ENCODE peak calls at places on chromosome 20, in six cellular contexts. One of them, this sample, is unnamed.
A peak's percentile ranks its signal among the peaks of the same experiment; 100 is the strongest.

GRCh38 chr20:51848346-51848745 is 46.0 kb upstream of the SALL4 start:
- DNase-seq in PC-3: no peak
- DNase-seq in tibial nerve: no peak
- DNase-seq in prostate gland: no peak
- DNase-seq in uterus: no peak
- DNase-seq in HAP-1: no peak
- DNase-seq in this sample: no peak

GRCh38 chr20:63898882-63899558 is 4.1 kb downstream of the DNAJC5 start:
- DNase-seq in uterus: no peak
- DNase-seq in PC-3: no peak
- DNase-seq in HAP-1: no peak
- DNase-seq in tibial nerve: no peak
- DNase-seq in prostate gland: no peak
- DNase-seq in this sample: no peak

GRCh38 chr20:3222635-3223600 is 13.6 kb downstream of the ITPA start:
- DNase-seq in tibial nerve: no peak
- DNase-seq in prostate gland: peak; percentile 85
- DNase-seq in HAP-1: no peak
- DNase-seq in uterus: no peak
- DNase-seq in PC-3: peak; percentile 97
- DNase-seq in this sample: no peak

GRCh38 chr20:62066983-62067433 is 1.3 kb upstream of the TAF4 start:
- DNase-seq in tibial nerve: peak; percentile 14
- DNase-seq in PC-3: no peak
- DNase-seq in HAP-1: no peak
- DNase-seq in prostate gland: no peak
- DNase-seq in uterus: no peak
- DNase-seq in this sample: no peak

GRCh38 chr20:64165866-64166600 is 1.8 kb downstream of the MYT1 start:
- DNase-seq in tibial nerve: no peak
- DNase-seq in uterus: no peak
- DNase-seq in prostate gland: no peak
- DNase-seq in HAP-1: no peak
- DNase-seq in PC-3: no peak
- DNase-seq in this sample: no peak

GRCh38 chr20:49821850-49822249 is 9.2 kb downstream of the SLC9A8 start:
- DNase-seq in PC-3: peak; percentile 37
- DNase-seq in HAP-1: no peak
- DNase-seq in uterus: no peak
- DNase-seq in tibial nerve: no peak
- DNase-seq in prostate gland: no peak
- DNase-seq in this sample: no peak

GRCh38 chr20:44648579-44648978 is 2.9 kb downstream of the ADA start:
- DNase-seq in tibial nerve: no peak
- DNase-seq in uterus: no peak
- DNase-seq in HAP-1: no peak
- DNase-seq in prostate gland: no peak
- DNase-seq in PC-3: no peak
- DNase-seq in this sample: no peak

GRCh38 chr20:50992733-50993457 is 30.0 kb downstream of the KCNG1 start:
- DNase-seq in tibial nerve: no peak
- DNase-seq in HAP-1: peak; percentile 86
- DNase-seq in uterus: no peak
- DNase-seq in prostate gland: peak; percentile 18
- DNase-seq in PC-3: peak; percentile 98
- DNase-seq in this sample: no peak

GRCh38 chr20:50370036-50370566 is 140.1 kb upstream of the PTPN1 start:
- DNase-seq in tibial nerve: no peak
- DNase-seq in HAP-1: no peak
- DNase-seq in uterus: no peak
- DNase-seq in prostate gland: no peak
- DNase-seq in PC-3: no peak
- DNase-seq in this sample: no peak

GRCh38 chr20:63895886-63896135 is 885 bp downstream of the DNAJC5 start:
- DNase-seq in uterus: no peak
- DNase-seq in PC-3: peak; percentile 34
- DNase-seq in tibial nerve: no peak
- DNase-seq in prostate gland: no peak
- DNase-seq in HAP-1: no peak
- DNase-seq in this sample: no peak

GRCh38 chr20:51732454-51732791 is 35.8 kb downstream of the ATP9A start:
- DNase-seq in PC-3: peak; percentile 1
- DNase-seq in uterus: peak; percentile 42
- DNase-seq in tibial nerve: peak; percentile 11
- DNase-seq in HAP-1: no peak
- DNase-seq in prostate gland: no peak
- DNase-seq in this sample: no peak

GRCh38 chr20:31593221-31594001 is 11.7 kb upstream of the ID1 start:
- DNase-seq in uterus: no peak
- DNase-seq in PC-3: peak; percentile 99
- DNase-seq in prostate gland: no peak
- DNase-seq in tibial nerve: no peak
- DNase-seq in HAP-1: no peak
- DNase-seq in this sample: peak; percentile 81

GRCh38 chr20:22830138-22830537 is 205.0 kb upstream of the SSTR4 start:
- DNase-seq in prostate gland: no peak
- DNase-seq in uterus: no peak
- DNase-seq in tibial nerve: no peak
- DNase-seq in PC-3: no peak
- DNase-seq in HAP-1: no peak
- DNase-seq in this sample: no peak

GRCh38 chr20:22825076-22825475 is 210.0 kb upstream of the SSTR4 start:
- DNase-seq in prostate gland: no peak
- DNase-seq in PC-3: peak; percentile 30
- DNase-seq in tibial nerve: no peak
- DNase-seq in uterus: no peak
- DNase-seq in HAP-1: no peak
- DNase-seq in this sample: no peak

GRCh38 chr20:22825546-22825945 is 209.6 kb upstream of the SSTR4 start:
- DNase-seq in HAP-1: no peak
- DNase-seq in tibial nerve: no peak
- DNase-seq in uterus: no peak
- DNase-seq in PC-3: no peak
- DNase-seq in prostate gland: no peak
- DNase-seq in this sample: no peak

GRCh38 chr20:22826306-22827230 is 208.5 kb upstream of the SSTR4 start:
- DNase-seq in tibial nerve: no peak
- DNase-seq in HAP-1: no peak
- DNase-seq in PC-3: no peak
- DNase-seq in prostate gland: no peak
- DNase-seq in uterus: no peak
- DNase-seq in this sample: no peak

GRCh38 chr20:22827916-22828315 is 207.2 kb upstream of the SSTR4 start:
- DNase-seq in HAP-1: no peak
- DNase-seq in uterus: no peak
- DNase-seq in tibial nerve: no peak
- DNase-seq in PC-3: peak; percentile 22
- DNase-seq in prostate gland: no peak
- DNase-seq in this sample: no peak
- H3K4me1 ChIP-seq in HAP-1: no peaks in the 10 kb centered on the region
- H3K4me1 ChIP-seq in uterus: no peaks in the 10 kb centered on the region
- H3K4me1 ChIP-seq in tibial nerve: no peaks in the 10 kb centered on the region
- H3K4me1 ChIP-seq in PC-3: no peaks in the 10 kb centered on the region
- H3K4me1 ChIP-seq in prostate gland: no peaks in the 10 kb centered on the region
- H3K4me1 ChIP-seq in this sample: no peaks in the 10 kb centered on the region

GRCh38 chr20:6768228-6769185 is 1.0 kb downstream of the BMP2 start:
- DNase-seq in PC-3: no peak
- DNase-seq in prostate gland: peak; percentile 9
- DNase-seq in uterus: peak; percentile 19
- DNase-seq in tibial nerve: peak; percentile 10
- DNase-seq in HAP-1: peak; percentile 21
- DNase-seq in this sample: peak; percentile 32
- H3K4me3 ChIP-seq in PC-3: peak overlapping the region; percentile 66
- H3K4me3 ChIP-seq in prostate gland: peak overlapping the region; percentile 50
- H3K4me3 ChIP-seq in uterus: peak overlapping the region; percentile 63
- H3K4me3 ChIP-seq in tibial nerve: peak overlapping the region; percentile 88
- H3K4me3 ChIP-seq in HAP-1: peak overlapping the region; percentile 43
- H3K4me3 ChIP-seq in this sample: peak overlapping the region; percentile 80

GRCh38 chr20:48818031-48818370 is 9.8 kb downstream of the PREX1 start:
- DNase-seq in prostate gland: no peak
- DNase-seq in uterus: no peak
- DNase-seq in PC-3: no peak
- DNase-seq in tibial nerve: no peak
- DNase-seq in HAP-1: no peak
- DNase-seq in this sample: no peak
- H3K4me1 ChIP-seq in prostate gland: no peaks in the 10 kb centered on the region
- H3K4me1 ChIP-seq in uterus: no peaks in the 10 kb centered on the region
- H3K4me1 ChIP-seq in PC-3: peaks cover 14% of the 10 kb centered on the region
- H3K4me1 ChIP-seq in tibial nerve: peaks cover 70% of the 10 kb centered on the region
- H3K4me1 ChIP-seq in HAP-1: no peaks in the 10 kb centered on the region
- H3K4me1 ChIP-seq in this sample: peaks cover 75% of the 10 kb centered on the region

GRCh38 chr20:45813006-45813340 is 529 bp downstream of the UBE2C start:
- DNase-seq in uterus: no peak
- DNase-seq in tibial nerve: no peak
- DNase-seq in prostate gland: no peak
- DNase-seq in PC-3: no peak
- DNase-seq in HAP-1: no peak
- DNase-seq in this sample: no peak

GRCh38 chr20:45812157-45813005 is at the start of gene UBE2C:
- DNase-seq in HAP-1: no peak
- DNase-seq in prostate gland: peak; percentile 99
- DNase-seq in tibial nerve: peak; percentile 98
- DNase-seq in PC-3: peak; percentile 100
- DNase-seq in uterus: peak; percentile 97
- DNase-seq in this sample: peak; percentile 98

GRCh38 chr20:45814314-45814713 is 1.9 kb downstream of the UBE2C start:
- DNase-seq in uterus: no peak
- DNase-seq in HAP-1: no peak
- DNase-seq in PC-3: no peak
- DNase-seq in prostate gland: no peak
- DNase-seq in tibial nerve: no peak
- DNase-seq in this sample: no peak

GRCh38 chr20:45810191-45810590 is 2.3 kb upstream of the UBE2C start:
- DNase-seq in HAP-1: no peak
- DNase-seq in tibial nerve: no peak
- DNase-seq in uterus: no peak
- DNase-seq in PC-3: no peak
- DNase-seq in prostate gland: no peak
- DNase-seq in this sample: no peak

GRCh38 chr20:45813489-45813888 is 1.0 kb downstream of the UBE2C start:
- DNase-seq in HAP-1: no peak
- DNase-seq in prostate gland: no peak
- DNase-seq in uterus: no peak
- DNase-seq in PC-3: no peak
- DNase-seq in tibial nerve: no peak
- DNase-seq in this sample: no peak
- H3K4me3 ChIP-seq in HAP-1: no peak overlapping the region
- H3K4me3 ChIP-seq in prostate gland: no peak overlapping the region
- H3K4me3 ChIP-seq in uterus: no peak overlapping the region
- H3K4me3 ChIP-seq in PC-3: peak overlapping the region; percentile 98
- H3K4me3 ChIP-seq in tibial nerve: peak overlapping the region; percentile 66
- H3K4me3 ChIP-seq in this sample: peak overlapping the region; percentile 71

DNA sequence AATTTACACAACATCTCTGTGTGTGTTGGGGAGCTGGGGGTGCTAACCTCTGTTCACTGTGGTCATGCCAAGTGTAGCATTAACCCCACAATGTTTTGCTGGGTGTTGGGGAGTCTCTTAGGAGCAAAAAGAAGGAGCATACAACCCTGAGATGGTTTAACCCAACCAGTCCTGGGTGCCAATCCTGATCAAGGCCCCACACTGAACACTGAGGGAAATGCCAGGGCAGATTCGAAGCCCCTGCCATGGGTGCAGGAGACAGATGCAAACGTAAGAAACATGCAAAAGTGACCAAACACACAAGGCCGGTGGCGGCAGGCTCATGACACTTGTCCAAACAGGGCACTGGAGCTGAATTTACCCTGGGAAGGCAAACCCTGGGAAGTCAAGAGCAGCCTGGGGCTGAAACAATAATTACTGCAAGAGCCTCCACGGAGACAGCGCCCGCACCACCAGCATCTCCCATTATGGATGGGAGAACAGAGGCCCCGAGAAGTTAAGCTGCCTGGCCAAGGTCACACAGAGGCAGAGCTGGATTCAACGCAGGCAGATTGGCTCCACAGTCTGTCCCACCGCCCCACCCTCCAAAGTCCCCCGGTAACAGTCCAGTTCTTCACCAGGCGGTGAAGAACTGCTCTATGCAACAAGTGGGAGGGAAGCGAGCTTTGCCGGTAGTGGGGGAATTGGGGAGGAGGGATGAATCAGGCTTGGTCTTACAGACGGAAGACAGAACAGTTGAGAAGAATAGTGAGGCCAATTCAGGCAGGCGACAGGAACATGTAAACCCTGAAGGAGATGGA is 8.5 kb downstream of the ACSS1 start:
- DNase-seq in uterus: peak; percentile 11
- DNase-seq in tibial nerve: no peak
- DNase-seq in PC-3: no peak
- DNase-seq in HAP-1: no peak
- DNase-seq in prostate gland: no peak
- DNase-seq in this sample: peak; percentile 25
- H3K4me1 ChIP-seq in uterus: peaks cover 21% of the 10 kb centered on the region
- H3K4me1 ChIP-seq in tibial nerve: peaks cover 63% of the 10 kb centered on the region
- H3K4me1 ChIP-seq in PC-3: no peaks in the 10 kb centered on the region
- H3K4me1 ChIP-seq in HAP-1: no peaks in the 10 kb centered on the region
- H3K4me1 ChIP-seq in prostate gland: peaks cover 30% of the 10 kb centered on the region
- H3K4me1 ChIP-seq in this sample: peaks cover 99% of the 10 kb centered on the region

GRCh38 chr20:46895906-46896242 is 1.2 kb downstream of the EYA2 start:
- DNase-seq in tibial nerve: no peak
- DNase-seq in HAP-1: no peak
- DNase-seq in uterus: no peak
- DNase-seq in prostate gland: no peak
- DNase-seq in PC-3: no peak
- DNase-seq in this sample: no peak
- H3K4me3 ChIP-seq in tibial nerve: peak overlapping the region; percentile 88
- H3K4me3 ChIP-seq in HAP-1: no peak overlapping the region
- H3K4me3 ChIP-seq in uterus: peak overlapping the region; percentile 38
- H3K4me3 ChIP-seq in prostate gland: peak overlapping the region; percentile 83
- H3K4me3 ChIP-seq in PC-3: no peak overlapping the region
- H3K4me3 ChIP-seq in this sample: peak overlapping the region; percentile 49

This sample was measured in stomach.